ENCODE peak calls at places on chromosomes 13 and 19, in ten cellular contexts. V is IMR-90, J is esophagus squamous epithelium, L is tibial nerve, N is cardiac muscle cell, C is heart right ventricle, Q is lower lobe of right lung, T is psoas muscle, W is ascending aorta, F is MM.1S. X is an unnamed sample. For H3K4me1, the result is how much of the 10 kb centered on the place peaks cover.

GRCh38 chr19:14440049-14440448 is 6.9 kb downstream of the PKN1 start:
- DNase-seq in V (no peak), J (peak), L (peak), N (no peak), C (peak), Q (peak), T (peak), W (peak), F (peak), X (peak)

GRCh38 chr13:24540236-24541126 is 27.9 kb upstream of the PARP4 start:
- DNase-seq in V (no peak), J (no peak), L (no peak), N (peak), C (no peak), Q (peak), T (no peak), W (no peak), F (no peak), X (no peak)

GRCh38 chr19:50357178-50358100 is 8.0 kb downstream of the NAPSA start:
- DNase-seq in V (peak), J (peak), L (peak), N (peak), C (peak), Q (peak), T (peak), W (peak), F (peak), X (peak)

GRCh38 chr19:15517778-15518177 is 9.5 kb downstream of the CYP4F22 start:
- DNase-seq in V (no peak), J (no peak), L (no peak), N (no peak), C (no peak), Q (no peak), T (no peak), W (no peak), F (no peak), X (no peak)

GRCh38 chr19:5621945-5622464 is 571 bp downstream of the SAFB2 start:
- DNase-seq in V (no peak), J (no peak), L (no peak), N (no peak), C (peak), Q (no peak), T (peak), W (no peak), F (peak), X (no peak)

GRCh38 chr13:75372517-75372916 is 109.5 kb downstream of the TBC1D4 start:
- DNase-seq in V (peak), J (no peak), L (peak), N (peak), C (no peak), Q (no peak), T (no peak), W (no peak), F (peak), X (no peak)

GRCh38 chr19:13417054-13417453 is 89.2 kb downstream of the CACNA1A start:
- DNase-seq in V (no peak), J (no peak), L (no peak), N (peak), C (peak), Q (no peak), T (peak), W (no peak), F (no peak), X (no peak)

GRCh38 chr19:45047188-45047797 is 8.4 kb downstream of the CLASRP start:
- DNase-seq in V (no peak), J (no peak), L (no peak), N (no peak), C (no peak), Q (no peak), T (no peak), W (no peak), F (peak), X (no peak)

GRCh38 chr19:13073263-13073662 is 29.4 kb downstream of the LYL1 start:
- DNase-seq in V (no peak), J (no peak), L (no peak), N (no peak), C (no peak), Q (no peak), T (no peak), W (no peak), F (no peak), X (no peak)

GRCh38 chr19:4164262-4164661 is 10.8 kb downstream of the CREB3L3 start:
- DNase-seq in V (no peak), J (no peak), L (no peak), N (no peak), C (no peak), Q (no peak), T (no peak), W (no peak), F (no peak), X (no peak)

GRCh38 chr13:73984201-73984600 is 150.0 kb downstream of the KLF12 start:
- DNase-seq in V (no peak), J (no peak), L (no peak), N (no peak), C (no peak), Q (no peak), T (no peak), W (no peak), F (no peak), X (peak)

GRCh38 chr19:48878219-48879024 is 6.2 kb downstream of the PPP1R15A start:
- DNase-seq in V (peak), J (no peak), L (no peak), N (no peak), C (no peak), Q (peak), T (no peak), W (peak), F (no peak), X (peak)

GRCh38 chr13:73715114-73715909 is 418.9 kb downstream of the KLF12 start:
- DNase-seq in V (no peak), J (no peak), L (no peak), N (no peak), C (no peak), Q (peak), T (no peak), W (no peak), F (peak), X (no peak)

GRCh38 chr13:75135325-75135825 is 346.6 kb downstream of the TBC1D4 start:
- DNase-seq in V (peak), J (no peak), L (no peak), N (no peak), C (no peak), Q (no peak), T (no peak), W (no peak), F (no peak), X (no peak)

GRCh38 chr13:69912576-69913074 is 195.0 kb upstream of the ATXN8OS start:
- DNase-seq in V (no peak), J (no peak), L (no peak), N (peak), C (no peak), Q (no peak), T (no peak), W (no peak), F (no peak), X (no peak)

GRCh38 chr13:33735276-33735675 is 82.7 kb upstream of the RFC3 start:
- DNase-seq in V (no peak), J (no peak), L (no peak), N (no peak), C (no peak), Q (no peak), T (no peak), W (no peak), F (no peak), X (no peak)

GRCh38 chr19:42330521-42330835 is 5.0 kb downstream of the MEGF8 start:
- DNase-seq in V (no peak), J (no peak), L (peak), N (no peak), C (no peak), Q (no peak), T (no peak), W (no peak), F (no peak), X (no peak)

GRCh38 chr13:34358811-34359513 is 541.0 kb downstream of the RFC3 start:
- DNase-seq in V (peak), J (no peak), L (no peak), N (no peak), C (no peak), Q (no peak), T (no peak), W (no peak), F (no peak), X (no peak)

GRCh38 chr19:47518139-47518538 is 3.3 kb upstream of the NAPA start:
- DNase-seq in V (no peak), J (no peak), L (no peak), N (no peak), C (no peak), Q (no peak), T (no peak), W (no peak), F (peak), X (no peak)

GRCh38 chr13:30165071-30165470 is 142.3 kb downstream of the KATNAL1 start:
- DNase-seq in V (no peak), J (no peak), L (no peak), N (no peak), C (no peak), Q (no peak), T (no peak), W (no peak), F (no peak), X (no peak)

GRCh38 chr13:96338030-96338429 is 248.1 kb downstream of the HS6ST3 start:
- DNase-seq in V (no peak), J (no peak), L (no peak), N (no peak), C (no peak), Q (no peak), T (no peak), W (no peak), F (peak), X (no peak)

GRCh38 chr13:102441085-102441484 is 39.2 kb upstream of the FGF14 start:
- DNase-seq in V (no peak), J (no peak), L (no peak), N (no peak), C (no peak), Q (no peak), T (no peak), W (no peak), F (no peak), X (no peak)

GRCh38 chr19:48524728-48525127 is 13.1 kb upstream of the LMTK3 start:
- DNase-seq in V (no peak), J (no peak), L (no peak), N (no peak), C (no peak), Q (no peak), T (no peak), W (no peak), F (no peak), X (no peak)

GRCh38 chr13:75666646-75667351 is 30.7 kb downstream of the LMO7 start:
- DNase-seq in V (peak), J (no peak), L (no peak), N (no peak), C (no peak), Q (no peak), T (no peak), W (no peak), F (no peak), X (no peak)

GRCh38 chr19:13262450-13262849 is 112.2 kb downstream of the IER2 start:
- DNase-seq in V (peak), J (no peak), L (no peak), N (peak), C (no peak), Q (no peak), T (no peak), W (no peak), F (peak), X (no peak)

GRCh38 chr19:50713556-50714236 is 5.9 kb downstream of the SHANK1 start:
- DNase-seq in V (no peak), J (no peak), L (no peak), N (no peak), C (no peak), Q (no peak), T (no peak), W (no peak), F (no peak), X (no peak)

GRCh38 chr13:45860240-45860639 is 8.7 kb upstream of the SIAH3 start:
- DNase-seq in V (no peak), J (no peak), L (no peak), N (no peak), C (no peak), Q (no peak), T (no peak), W (no peak), F (no peak), X (no peak)

GRCh38 chr19:18223860-18224524 is 2.2 kb downstream of the PDE4C start:
- DNase-seq in V (no peak), J (no peak), L (no peak), N (peak), C (peak), Q (peak), T (peak), W (no peak), F (no peak), X (peak)

GRCh38 chr13:113981201-113981605 is 7.3 kb upstream of the C13orf46 start:
- DNase-seq in V (no peak), J (no peak), L (peak), N (no peak), C (no peak), Q (peak), T (peak), W (no peak), F (no peak), X (peak)

DNA sequence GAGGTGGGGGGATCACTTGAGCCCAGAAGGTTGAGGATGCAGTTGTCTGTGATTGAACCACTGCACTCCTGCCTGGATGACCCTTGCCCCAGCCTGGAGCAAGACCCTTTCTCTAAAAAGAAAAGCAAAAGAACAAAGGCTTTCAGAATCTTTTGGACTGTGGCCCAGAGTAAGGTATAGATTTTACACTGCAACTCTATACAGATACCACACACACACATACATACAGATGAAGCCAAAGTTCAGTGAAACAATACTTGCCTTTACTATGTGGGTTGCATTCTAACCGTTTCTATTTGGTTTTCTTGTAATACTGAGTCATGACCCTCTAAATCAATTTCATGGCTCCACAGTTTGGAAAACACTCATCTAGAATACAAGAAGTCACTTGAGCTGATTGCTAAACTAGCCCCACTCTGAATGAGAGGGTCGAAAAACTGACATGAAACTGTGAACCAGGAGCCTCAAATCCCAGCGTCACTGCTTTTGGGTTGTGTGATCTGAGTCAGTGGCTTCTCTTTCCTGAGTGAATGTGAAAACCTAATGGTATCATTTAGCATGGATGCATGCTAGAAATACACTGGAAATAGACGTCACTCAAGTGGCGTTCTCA is 756.1 kb downstream of the UQCRFS1 start:
- DNase-seq in V (no peak), J (no peak), L (no peak), N (no peak), C (no peak), Q (no peak), T (no peak), W (no peak), F (no peak), X (no peak)
- H3K4me1 ChIP-seq in V (under half), J (under half), L (under half), N (under half), C (under half), Q (under half), T (under half), W (under half), F (under half), X (under half)

DNA sequence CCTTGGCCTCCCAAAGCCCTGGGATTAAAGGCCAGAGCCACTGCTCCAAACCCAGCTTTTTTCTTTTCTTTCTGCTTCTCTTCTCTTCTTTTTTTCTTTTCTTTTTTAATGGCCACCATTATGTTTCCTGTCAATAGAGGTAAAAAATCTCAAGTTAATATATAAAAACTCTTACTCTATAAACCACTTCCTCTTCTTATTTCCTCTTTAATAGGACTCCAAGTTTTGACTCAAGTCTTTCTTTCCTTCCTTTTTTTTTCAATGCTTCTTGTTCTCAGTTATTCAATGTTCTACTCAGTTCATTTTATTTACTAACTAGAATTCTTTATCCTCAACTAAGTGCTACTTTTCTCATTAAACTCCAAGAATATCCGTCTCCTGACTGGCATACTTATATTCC is 27.1 kb upstream of the MYCBP2 start:
- DNase-seq in V (no peak), J (no peak), L (no peak), N (no peak), C (no peak), Q (no peak), T (no peak), W (no peak), F (no peak), X (no peak)
- H3K27ac ChIP-seq in V (no peak), J (no peak), L (no peak), N (no peak), C (no peak), Q (no peak), T (no peak), W (no peak), F (no peak), X (no peak)

GRCh38 chr19:34269489-34269888 is 15.1 kb downstream of the GARRE1 start:
- DNase-seq in V (no peak), J (no peak), L (no peak), N (no peak), C (no peak), Q (no peak), T (no peak), W (no peak), F (no peak), X (no peak)
- H3K4me3 ChIP-seq in V (no peak), J (no peak), L (no peak), N (no peak), C (peak), Q (peak), T (peak), W (peak), F (peak), X (no peak)

GRCh38 chr13:91220872-91221271 is 126.6 kb upstream of the MIR17HG start:
- DNase-seq in V (no peak), J (no peak), L (no peak), N (no peak), C (no peak), Q (no peak), T (no peak), W (no peak), F (no peak), X (no peak)

GRCh38 chr13:91212229-91212628 is 135.3 kb upstream of the MIR17HG start:
- DNase-seq in V (no peak), J (no peak), L (no peak), N (no peak), C (no peak), Q (no peak), T (no peak), W (no peak), F (peak), X (no peak)

GRCh38 chr13:91211548-91211947 is 135.9 kb upstream of the MIR17HG start:
- DNase-seq in V (no peak), J (no peak), L (no peak), N (no peak), C (no peak), Q (no peak), T (no peak), W (no peak), F (no peak), X (no peak)

DNA sequence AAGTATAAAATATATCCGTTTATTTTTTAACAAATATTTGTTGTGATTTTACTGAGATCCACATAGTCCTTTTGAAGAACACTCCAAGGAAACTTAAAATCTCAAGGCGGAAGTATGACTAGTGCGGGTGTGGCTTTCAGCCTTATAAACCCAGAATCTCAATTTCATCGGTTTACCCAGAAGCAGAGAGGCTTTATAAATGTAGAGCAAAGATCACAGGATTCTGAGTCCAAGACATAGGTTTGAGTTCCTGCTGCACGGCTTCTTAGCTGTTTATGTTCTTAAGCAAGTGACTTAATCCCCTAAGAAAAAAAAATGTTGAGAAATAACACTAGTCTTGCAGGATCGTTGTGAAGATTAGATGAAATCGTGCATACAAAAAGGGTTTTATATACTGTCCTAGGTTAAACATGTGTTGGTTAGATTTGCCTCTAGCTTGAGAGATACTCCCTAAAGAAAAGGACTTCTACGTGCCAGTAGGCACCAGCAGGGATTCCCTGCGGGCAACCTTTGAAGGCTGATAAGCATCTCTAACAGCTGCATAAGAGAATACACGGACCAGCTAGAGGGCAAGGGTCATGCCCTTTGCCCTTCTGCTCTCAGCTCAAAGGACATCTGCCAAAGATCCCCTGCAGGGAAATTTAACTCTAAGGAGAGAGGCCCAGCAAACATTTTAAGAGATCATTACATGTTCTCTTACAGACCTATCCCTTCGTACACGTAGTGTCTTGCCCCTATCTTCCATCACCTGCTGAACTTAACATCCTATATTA is 130.4 kb upstream of the MIR17HG start:
- DNase-seq in V (no peak), J (no peak), L (no peak), N (no peak), C (no peak), Q (no peak), T (no peak), W (no peak), F (no peak), X (no peak)
- H3K4me1 ChIP-seq in V (under half), J (under half), L (under half), N (under half), C (under half), Q (under half), T (under half), W (under half), F (under half), X (under half)

DNA sequence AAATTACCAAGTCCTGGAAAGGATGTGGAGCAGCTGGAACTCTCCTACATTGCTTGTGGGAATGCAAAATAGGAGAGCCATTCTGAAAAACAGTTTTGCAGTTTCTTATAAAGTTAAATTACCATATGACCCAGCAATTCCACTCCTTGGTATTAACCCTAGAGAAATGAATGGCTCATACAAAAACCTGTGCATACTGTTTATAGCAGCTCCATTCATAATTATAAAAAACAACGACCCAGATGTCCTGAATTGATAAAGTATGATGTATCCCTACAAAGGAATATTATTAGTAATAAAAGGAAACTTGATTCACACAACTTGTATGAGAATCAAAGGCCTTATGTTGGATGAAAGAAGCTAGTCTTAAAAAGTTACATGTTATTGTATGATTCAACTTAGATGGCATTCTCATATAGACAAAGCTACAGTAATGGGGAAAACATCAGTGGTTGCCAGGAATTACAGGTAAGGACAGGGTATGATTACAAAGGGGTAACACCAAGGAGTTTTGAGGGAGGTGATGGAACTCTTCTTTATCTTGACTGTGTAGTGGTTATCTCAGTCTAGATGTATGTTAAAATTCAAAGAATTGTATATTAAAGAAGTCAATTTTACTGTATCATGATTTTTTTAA is 35.4 kb downstream of the GPR180 start:
- DNase-seq in V (no peak), J (no peak), L (no peak), N (no peak), C (no peak), Q (no peak), T (no peak), W (no peak), F (no peak), X (no peak)
- H3K27ac ChIP-seq in V (no peak), J (no peak), L (no peak), N (no peak), C (no peak), Q (no peak), T (no peak), W (no peak), F (no peak), X (no peak)

X was measured in right cardiac atrium.